ENCODE peak calls at places on chromosomes 11 and 22, in seven cellular contexts. O is GM23248; B is transverse colon; P is upper lobe of right lung; F is stomach; H is heart right ventricle; W is CD4-positive, CD25-positive, alpha-beta regulatory T cell. R is an unnamed sample. For H3K4me1, the result is how much of the 10 kb centered on the place peaks cover.

GRCh38 chr11:130001491-130002351 is 914 bp downstream of the PRDM10 start:
- DNase-seq in O (peak), H (no peak), F (peak), B (peak), P (peak), W (peak), R (peak)

GRCh38 chr11:3849297-3849874 is 6.1 kb upstream of the STIM1 start:
- DNase-seq in B (no peak), H (no peak), O (peak), P (no peak), W (peak), F (no peak), R (peak)

GRCh38 chr11:94822080-94822479 is 53.9 kb downstream of the AMOTL1 start:
- DNase-seq in O (no peak), F (no peak), B (no peak), P (no peak), W (no peak), H (no peak), R (no peak)

GRCh38 chr22:41589260-41589600 is 410 bp downstream of the PMM1 start:
- DNase-seq in F (peak), W (no peak), O (peak), B (no peak), H (no peak), P (no peak), R (no peak)

GRCh38 chr11:19437760-19438159 is 197.0 kb upstream of the E2F8 start:
- DNase-seq in P (no peak), W (no peak), H (no peak), O (peak), F (no peak), B (no peak), R (peak)

GRCh38 chr11:76752321-76753175 is 30.6 kb upstream of the TSKU start:
- DNase-seq in P (peak), F (peak), B (peak), W (no peak), O (peak), H (peak), R (no peak)

GRCh38 chr11:28461338-28461737 is 353.1 kb downstream of the METTL15 start:
- DNase-seq in O (peak), W (no peak), H (no peak), P (no peak), F (no peak), B (no peak), R (no peak)

GRCh38 chr11:129191649-129192048 is 476 bp downstream of the ARHGAP32 start:
- DNase-seq in H (no peak), O (no peak), F (no peak), B (no peak), W (no peak), P (no peak), R (peak)

GRCh38 chr11:134529212-134530096 is 117.4 kb upstream of the B3GAT1 start:
- DNase-seq in O (no peak), W (no peak), P (peak), H (no peak), F (no peak), B (no peak), R (no peak)

GRCh38 chr22:44847892-44848291 is 95.5 kb downstream of the ARHGAP8 start:
- DNase-seq in B (no peak), H (no peak), W (no peak), F (no peak), P (no peak), O (no peak), R (no peak)

GRCh38 chr11:97990162-97990920 is 1030.4 kb upstream of the CNTN5 start:
- DNase-seq in P (no peak), H (no peak), O (no peak), F (no peak), W (no peak), B (no peak), R (no peak)

GRCh38 chr22:25051983-25052710 is 99.6 kb downstream of the KIAA1671 start:
- DNase-seq in O (no peak), P (no peak), B (peak), W (no peak), H (peak), F (peak), R (no peak)

GRCh38 chr22:32733900-32734299 is 67.6 kb upstream of the TIMP3 start:
- DNase-seq in H (no peak), F (no peak), W (no peak), P (no peak), B (no peak), O (no peak), R (no peak)

GRCh38 chr22:39135092-39135896 is 17.2 kb downstream of the CBX7 start:
- DNase-seq in H (peak), W (peak), P (no peak), O (peak), B (peak), F (no peak), R (no peak)

GRCh38 chr11:9566561-9567063 is 6.9 kb upstream of the WEE1 start:
- DNase-seq in B (no peak), W (no peak), O (peak), P (no peak), F (no peak), H (no peak), R (no peak)

GRCh38 chr22:17566776-17567175 is 3.5 kb downstream of the SLC25A18 start:
- DNase-seq in W (no peak), P (no peak), H (no peak), O (no peak), B (no peak), F (no peak), R (no peak)

GRCh38 chr11:112292188-112292587 is 31.5 kb upstream of the PLET1 start:
- DNase-seq in F (no peak), H (no peak), B (no peak), O (no peak), W (no peak), P (no peak), R (no peak)

GRCh38 chr11:9047986-9048522 is 43.3 kb downstream of the SCUBE2 start:
- DNase-seq in B (no peak), O (peak), P (no peak), H (no peak), F (no peak), W (no peak), R (no peak)

GRCh38 chr11:131370090-131370751 is at the start of gene NTM:
- DNase-seq in H (peak), W (no peak), P (no peak), O (peak), B (peak), F (peak), R (peak)

GRCh38 chr11:58004664-58005063 is 19.0 kb upstream of the OR9Q1 start:
- DNase-seq in F (no peak), P (no peak), W (no peak), O (no peak), B (no peak), H (no peak), R (no peak)

GRCh38 chr11:93704237-93704636 is 37.1 kb downstream of the TAF1D start:
- DNase-seq in H (no peak), F (no peak), W (no peak), B (no peak), O (no peak), P (no peak), R (no peak)

GRCh38 chr11:67053896-67054850 is 2.5 kb upstream of the RHOD start:
- DNase-seq in F (peak), B (peak), O (peak), P (peak), W (peak), H (peak), R (no peak)

GRCh38 chr11:17013548-17014320 is 480 bp downstream of the PLEKHA7 start:
- DNase-seq in F (peak), W (no peak), H (peak), O (no peak), B (peak), P (peak), R (no peak)

GRCh38 chr11:114610984-114611944 is 15.7 kb upstream of the NXPE4 start:
- DNase-seq in P (no peak), W (no peak), O (peak), F (no peak), B (no peak), H (no peak), R (no peak)

GRCh38 chr22:46862418-46863324 is 100.2 kb downstream of the TBC1D22A start:
- DNase-seq in W (no peak), O (no peak), F (no peak), P (no peak), H (no peak), B (no peak), R (no peak)

GRCh38 chr11:94132152-94132558 is 3.5 kb downstream of the PANX1 start:
- DNase-seq in P (no peak), O (peak), W (no peak), H (no peak), F (no peak), B (peak), R (peak)

GRCh38 chr11:128133501-128133900 is 453.9 kb downstream of the ETS1 start:
- DNase-seq in H (no peak), P (no peak), F (no peak), O (no peak), B (no peak), W (no peak), R (no peak)

GRCh38 chr22:29078036-29078868 is 5.4 kb downstream of the KREMEN1 start:
- DNase-seq in W (no peak), B (no peak), F (no peak), H (no peak), P (no peak), O (no peak), R (no peak)
- H3K4me1 ChIP-seq in W (under half), B (under half), F (under half), H (under half), P (under half), O (under half), R (under half)

DNA sequence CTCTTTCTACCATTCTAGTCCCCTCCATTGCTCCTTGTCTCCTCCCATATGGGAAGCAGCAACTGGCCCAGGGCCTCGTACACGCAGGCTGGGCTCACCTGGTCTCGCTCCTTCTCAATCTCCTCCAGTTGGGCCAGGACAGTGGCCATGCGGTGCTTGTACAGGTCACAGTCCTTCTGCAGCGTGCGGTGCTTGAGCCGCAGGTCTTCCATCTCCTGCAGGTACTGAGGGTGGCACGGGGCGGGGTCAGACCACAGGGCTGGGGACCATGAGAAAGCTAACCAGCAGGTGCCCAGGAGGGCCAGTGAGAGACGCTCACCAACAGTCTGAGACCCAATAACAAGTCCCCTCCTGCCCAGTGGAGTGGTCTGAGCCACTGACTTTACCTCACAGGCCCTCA is 11.5 kb downstream of the CARD10 start:
- DNase-seq in P (peak), H (no peak), W (no peak), F (no peak), B (no peak), O (no peak), R (no peak)
- H3K4me1 ChIP-seq in P (under half), H (half or more), W (under half), F (under half), B (under half), O (under half), R (under half)

DNA sequence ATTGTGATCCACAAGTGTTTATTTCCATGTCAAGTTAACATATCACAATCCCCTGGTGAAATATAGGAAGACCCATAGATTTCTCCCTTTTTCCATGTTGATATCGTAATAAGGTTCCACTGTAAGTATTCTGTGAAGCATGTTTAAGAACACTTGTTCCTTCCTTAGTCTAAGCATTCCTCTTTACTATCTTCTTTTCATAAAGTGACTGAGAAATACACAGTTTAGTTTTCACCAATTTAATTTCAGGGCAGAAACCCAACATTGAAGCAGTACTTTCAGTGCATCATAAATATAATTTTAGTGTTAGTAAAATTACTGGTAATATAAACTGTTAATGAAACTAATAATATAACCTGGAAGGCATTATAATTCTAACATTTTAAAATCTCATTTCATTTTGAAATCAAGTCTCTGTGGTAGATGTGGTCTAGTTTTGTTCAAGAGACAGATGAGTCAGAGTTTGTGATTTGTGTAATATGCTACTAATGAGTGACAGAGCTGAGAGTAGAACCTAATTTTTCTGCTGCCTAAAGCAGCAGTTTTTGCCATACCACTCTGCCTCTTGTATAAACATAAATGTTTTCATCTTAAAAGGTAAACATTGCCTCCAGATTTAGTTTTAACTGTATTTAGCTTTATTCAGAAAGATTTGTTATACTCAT is 79.4 kb downstream of the ATM start:
- DNase-seq in W (peak), O (peak), P (no peak), B (no peak), F (no peak), H (no peak), R (peak)
- H3K4me1 ChIP-seq in W (under half), O (under half), P (under half), B (under half), F (under half), H (under half), R (under half)

GRCh38 chr22:50302041-50302541 is 5.4 kb downstream of the PLXNB2 start:
- DNase-seq in O (peak), W (no peak), F (peak), H (peak), P (peak), B (peak), R (no peak)
- H3K4me1 ChIP-seq in O (under half), W (under half), F (half or more), H (half or more), P (half or more), B (half or more), R (under half)

DNA sequence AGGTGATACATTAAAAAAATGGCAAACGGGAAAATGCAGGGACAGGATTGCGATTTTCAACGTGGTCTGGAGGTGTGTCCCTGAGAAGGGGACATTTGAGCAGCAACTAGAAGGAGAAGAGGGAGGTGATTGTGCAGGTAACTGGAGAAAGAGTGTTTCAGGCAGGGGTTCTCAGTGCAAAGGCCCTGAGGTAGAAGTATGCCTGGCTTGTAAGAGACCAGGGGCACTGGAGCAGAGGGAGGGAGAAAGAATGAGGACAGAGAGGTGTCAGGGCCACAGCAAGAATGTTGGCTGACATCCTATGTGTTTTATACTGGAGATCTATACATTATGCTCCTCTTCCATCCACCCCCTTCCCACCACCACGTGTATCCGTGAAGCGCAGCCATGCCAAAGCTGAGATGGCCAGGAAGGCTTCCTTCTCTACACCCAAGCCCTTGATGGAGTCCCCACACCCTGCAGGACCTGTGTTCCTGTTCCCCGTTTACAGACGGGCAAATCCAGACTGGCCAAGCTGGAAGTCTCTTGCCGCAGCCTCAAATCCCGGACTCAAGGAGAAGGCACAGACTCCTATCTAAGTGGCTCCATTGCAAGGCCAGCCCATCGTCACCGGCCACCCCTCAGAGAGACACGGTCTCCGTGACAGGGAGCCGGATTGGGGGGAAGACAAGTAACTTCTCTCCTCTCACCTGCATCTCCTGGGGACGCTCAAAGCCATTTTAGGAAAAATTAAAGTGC is 416.1 kb downstream of the MN1 start:
- DNase-seq in O (no peak), B (no peak), H (no peak), W (no peak), F (no peak), P (no peak), R (no peak)
- H3K4me1 ChIP-seq in O (under half), B (under half), H (under half), W (under half), F (under half), P (under half), R (under half)

DNA sequence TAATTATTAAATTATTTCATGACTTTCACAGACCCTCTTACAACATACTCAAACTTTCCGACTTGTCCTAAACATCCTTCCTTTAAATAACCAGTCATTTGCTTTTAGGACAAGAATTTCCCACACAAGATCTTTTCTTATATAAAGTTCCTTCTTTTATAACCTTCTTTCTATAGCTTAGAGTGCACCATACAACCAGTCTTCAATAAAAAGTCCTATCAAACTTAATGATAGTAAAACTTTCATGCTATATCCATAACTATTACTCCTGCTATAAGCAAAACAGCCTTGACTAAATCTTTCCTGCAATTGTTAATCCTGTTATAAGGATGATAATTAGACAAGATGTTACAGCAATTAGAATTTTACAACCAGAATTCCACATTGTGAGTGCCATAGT is 47.4 kb downstream of the ZNF280B start:
- DNase-seq in O (no peak), B (no peak), P (no peak), W (no peak), H (no peak), F (no peak), R (no peak)
- H3K4me1 ChIP-seq in O (under half), B (under half), P (under half), W (under half), H (under half), F (under half), R (under half)

GRCh38 chr11:61687420-61687819 is 7.2 kb downstream of the DAGLA start:
- DNase-seq in H (no peak), B (no peak), P (no peak), W (no peak), F (no peak), O (no peak), R (no peak)
- H3K4me1 ChIP-seq in H (under half), B (half or more), P (under half), W (under half), F (under half), O (under half), R (under half)

GRCh38 chr11:82606738-82607137 is 126.9 kb downstream of the FAM181B start:
- DNase-seq in B (no peak), H (no peak), O (no peak), W (no peak), F (no peak), P (no peak), R (no peak)
- H3K4me1 ChIP-seq in B (under half), H (under half), O (under half), W (under half), F (under half), P (under half), R (under half)

GRCh38 chr11:65643971-65644370 is 6.1 kb downstream of the SIPA1 start:
- DNase-seq in H (no peak), W (no peak), O (no peak), F (no peak), B (no peak), P (no peak), R (no peak)

GRCh38 chr11:65639623-65640482 is 2.0 kb downstream of the SIPA1 start:
- DNase-seq in B (peak), H (no peak), O (no peak), F (no peak), P (no peak), W (peak), R (no peak)

GRCh38 chr11:65642014-65642671 is 4.2 kb downstream of the SIPA1 start:
- DNase-seq in F (no peak), H (no peak), W (no peak), P (no peak), O (no peak), B (no peak), R (no peak)

GRCh38 chr11:65640483-65641207 is 2.7 kb downstream of the SIPA1 start:
- DNase-seq in H (no peak), P (peak), B (peak), O (no peak), W (peak), F (peak), R (no peak)

GRCh38 chr11:65641233-65642013 is 3.5 kb downstream of the SIPA1 start:
- DNase-seq in H (no peak), B (no peak), P (no peak), O (no peak), W (no peak), F (no peak), R (no peak)
- H3K4me1 ChIP-seq in H (half or more), B (under half), P (under half), O (under half), W (half or more), F (under half), R (under half)

DNA sequence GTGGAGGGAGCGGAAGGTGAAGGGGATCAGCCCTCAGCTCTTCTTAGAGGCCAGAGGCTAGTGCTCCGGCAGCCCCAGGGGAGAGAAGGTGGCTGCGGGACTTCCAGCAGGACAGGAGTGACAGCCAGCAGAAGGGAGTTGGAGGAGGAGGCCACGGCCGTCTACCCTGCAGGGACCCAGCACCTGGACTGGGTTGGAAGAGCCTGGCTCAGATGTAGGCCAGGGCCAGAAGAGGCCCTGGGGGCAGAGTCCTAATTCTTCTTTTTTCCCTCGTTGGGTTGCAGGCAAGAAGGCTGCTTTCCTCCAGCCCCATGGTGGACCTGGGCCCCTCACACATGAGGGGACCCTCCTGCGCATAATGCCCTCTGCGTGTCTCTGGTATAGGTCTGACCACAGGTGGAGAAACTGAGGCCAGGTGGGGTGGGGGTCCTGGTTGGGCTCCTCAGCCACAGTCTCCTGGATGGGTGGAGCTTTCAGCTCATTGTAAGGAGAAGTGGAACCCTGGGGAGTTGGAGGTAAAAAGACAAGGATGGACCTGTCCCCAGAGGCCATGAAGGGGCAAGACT is 2.3 kb upstream of the MCAM start:
- DNase-seq in H (no peak), B (no peak), W (no peak), F (no peak), O (no peak), P (no peak), R (no peak)
- H3K4me1 ChIP-seq in H (half or more), B (half or more), W (half or more), F (half or more), O (under half), P (under half), R (under half)

R was measured in foreskin keratinocyte.